ENCODE peak calls at places on chromosomes 13 and 19, in four cellular contexts. J, Q, B and W are unnamed samples.

GRCh38 chr19:14139944-14140343 is 3.6 kb upstream of the ASF1B start:
- DNase-seq in B (no peak), Q (peak), J (no peak), W (no peak)

GRCh38 chr13:114143806-114144605 is 11.6 kb upstream of the RASA3 start:
- DNase-seq in J (peak), B (peak), Q (peak), W (peak)

GRCh38 chr19:48321372-48321621 is 4.1 kb upstream of the EMP3 start:
- DNase-seq in J (no peak), B (no peak), Q (peak), W (peak)

GRCh38 chr19:38228491-38229439 is 4.7 kb upstream of the DPF1 start:
- DNase-seq in J (no peak), Q (peak), B (peak), W (no peak)

GRCh38 chr19:53662209-53662608 is 30.4 kb downstream of the DPRX start:
- DNase-seq in Q (no peak), J (no peak), B (no peak), W (no peak)

GRCh38 chr13:41459754-41460111 is 2.4 kb downstream of the RGCC start:
- DNase-seq in Q (no peak), J (no peak), B (no peak), W (no peak)

GRCh38 chr13:74129500-74130144 is 4.6 kb downstream of the KLF12 start:
- DNase-seq in B (no peak), Q (peak), J (no peak), W (no peak)

GRCh38 chr19:40369797-40370196 is 20.2 kb downstream of the HIPK4 start:
- DNase-seq in J (no peak), B (no peak), Q (no peak), W (no peak)

GRCh38 chr19:29532956-29533355 is 7.2 kb downstream of the VSTM2B start:
- DNase-seq in Q (no peak), J (no peak), B (no peak), W (no peak)

GRCh38 chr13:24671367-24672117 is 8.7 kb upstream of the ATP12A start:
- DNase-seq in Q (peak), B (no peak), J (peak), W (peak)

GRCh38 chr19:5627395-5627904 is 4.6 kb downstream of the SAFB start:
- DNase-seq in B (no peak), J (no peak), Q (peak), W (no peak)

GRCh38 chr19:10797541-10798256 is 38.3 kb downstream of the TMED1 start:
- DNase-seq in Q (no peak), J (no peak), B (no peak), W (no peak)

GRCh38 chr19:10802479-10802878 is 33.5 kb downstream of the TMED1 start:
- DNase-seq in J (no peak), Q (no peak), B (no peak), W (no peak)

GRCh38 chr19:10796653-10797052 is 39.4 kb downstream of the TMED1 start:
- DNase-seq in Q (no peak), B (no peak), J (no peak), W (no peak)

GRCh38 chr19:10800488-10800887 is 35.5 kb downstream of the TMED1 start:
- DNase-seq in B (no peak), Q (no peak), J (no peak), W (no peak)

GRCh38 chr19:10797078-10797477 is 38.9 kb downstream of the TMED1 start:
- DNase-seq in Q (no peak), B (no peak), J (no peak), W (no peak)
- TF ChIP-seq PHF8 in Q (no peak), B (no peak), J (no peak), W (no peak)

DNA sequence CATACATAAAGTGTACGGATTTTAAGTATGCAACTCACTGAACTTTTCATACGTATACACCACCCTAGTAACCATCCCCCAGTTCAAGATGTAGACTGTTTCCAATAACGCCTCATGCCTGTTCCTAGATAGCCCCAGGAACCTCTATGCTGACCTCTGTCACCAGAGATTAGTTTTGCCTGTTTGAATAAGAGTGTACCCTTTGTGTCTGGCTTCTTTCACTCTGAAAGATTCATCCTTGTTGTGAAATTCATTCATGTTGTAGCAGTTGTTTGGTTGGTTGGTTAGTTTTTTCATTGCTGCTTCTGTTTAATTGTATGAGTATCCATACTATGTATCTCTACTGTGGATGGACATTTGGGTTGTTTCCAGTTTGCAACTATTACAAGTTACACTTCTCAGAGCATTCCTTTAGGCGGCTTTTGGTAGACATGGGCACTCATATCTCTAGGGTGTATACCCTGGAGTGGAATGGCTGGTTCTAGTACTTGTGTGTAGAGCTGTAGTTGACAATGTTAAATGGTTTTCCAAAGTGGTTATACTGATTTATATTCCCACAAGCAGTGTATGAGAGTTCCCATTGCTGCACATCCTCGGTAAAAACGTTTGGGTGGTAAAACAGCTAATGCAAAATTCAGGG is 1.6 kb downstream of the RNASEH2B start:
- DNase-seq in Q (peak), J (peak), B (no peak), W (no peak)
- TF ChIP-seq PHF8 in Q (no peak), J (no peak), B (no peak), W (no peak)

GRCh38 chr19:33562636-33563035 is 41.0 kb upstream of the PEPD start:
- DNase-seq in Q (no peak), B (no peak), J (no peak), W (no peak)
- TF ChIP-seq PHF8 in Q (no peak), B (no peak), J (no peak), W (no peak)

GRCh38 chr19:43605875-43606568 is 5.9 kb upstream of the SRRM5 start:
- DNase-seq in J (no peak), B (no peak), Q (peak), W (no peak)

GRCh38 chr19:43606569-43607229 is 5.2 kb upstream of the SRRM5 start:
- DNase-seq in B (no peak), J (no peak), Q (no peak), W (no peak)

GRCh38 chr19:43610493-43610892 is 1.4 kb upstream of the SRRM5 start:
- DNase-seq in Q (no peak), J (no peak), B (no peak), W (peak)

GRCh38 chr19:43609872-43610271 is 2.0 kb upstream of the SRRM5 start:
- DNase-seq in J (no peak), B (no peak), Q (peak), W (no peak)

DNA sequence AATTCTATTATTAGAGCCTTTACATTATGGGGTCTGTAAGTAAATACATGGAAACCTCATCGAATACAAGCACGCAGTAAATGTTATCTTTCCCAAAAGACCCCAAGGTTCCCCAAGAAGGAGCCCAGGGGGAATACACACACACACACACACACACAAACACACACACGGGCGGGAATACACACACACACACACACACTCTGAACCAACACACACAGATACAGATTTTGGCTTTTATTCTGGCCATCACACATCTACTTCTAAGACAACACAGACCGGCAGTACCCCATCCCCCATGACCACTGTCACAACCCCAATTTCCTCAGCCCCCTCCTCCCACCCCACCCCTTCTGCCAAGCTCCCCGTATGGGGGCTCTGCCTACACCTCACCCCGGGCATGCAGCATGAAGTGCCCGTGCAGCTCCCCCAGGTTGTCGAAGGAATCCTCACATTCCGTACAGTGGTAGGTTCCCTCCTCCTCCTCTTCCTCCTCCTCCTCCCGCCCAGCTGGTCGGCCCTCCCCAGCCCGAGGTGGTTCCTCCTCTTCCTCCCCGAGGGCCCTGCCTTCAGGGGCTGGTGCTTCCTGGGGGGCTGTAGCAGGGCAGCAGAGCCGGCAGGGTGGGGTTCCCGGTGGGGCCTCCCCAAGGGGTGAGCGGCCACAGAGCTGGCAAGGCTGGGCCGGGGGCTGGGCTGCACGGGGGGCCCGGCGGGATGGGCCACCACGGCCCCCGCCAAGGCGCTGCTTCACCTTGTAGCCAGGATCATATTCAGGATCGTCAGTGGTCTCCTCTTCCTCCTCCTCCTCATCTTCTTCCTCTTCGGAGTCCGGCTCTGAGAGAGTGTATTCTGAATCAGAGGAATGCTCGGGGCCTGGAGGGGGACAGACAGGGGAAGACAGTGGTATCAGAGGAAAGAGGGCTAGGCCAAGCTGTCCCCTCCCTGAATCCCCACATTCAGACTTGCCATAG is 4.4 kb upstream of the SRRM5 start:
- DNase-seq in Q (no peak), B (no peak), J (no peak), W (no peak)
- TF ChIP-seq PHF8 in Q (no peak), B (no peak), J (no peak), W (no peak)

GRCh38 chr19:2027361-2027760 is 11.8 kb upstream of the BTBD2 start:
- DNase-seq in Q (no peak), B (no peak), J (no peak), W (no peak)

GRCh38 chr19:2026770-2027169 is 11.3 kb upstream of the BTBD2 start:
- DNase-seq in J (no peak), B (no peak), Q (no peak), W (no peak)

GRCh38 chr19:2021453-2022140 is 6.1 kb upstream of the BTBD2 start:
- DNase-seq in B (no peak), J (no peak), Q (no peak), W (no peak)

GRCh38 chr19:2022289-2022688 is 6.8 kb upstream of the BTBD2 start:
- DNase-seq in J (no peak), Q (no peak), B (no peak), W (no peak)
- TF ChIP-seq PHF8 in J (no peak), Q (no peak), B (no peak), W (no peak)

DNA sequence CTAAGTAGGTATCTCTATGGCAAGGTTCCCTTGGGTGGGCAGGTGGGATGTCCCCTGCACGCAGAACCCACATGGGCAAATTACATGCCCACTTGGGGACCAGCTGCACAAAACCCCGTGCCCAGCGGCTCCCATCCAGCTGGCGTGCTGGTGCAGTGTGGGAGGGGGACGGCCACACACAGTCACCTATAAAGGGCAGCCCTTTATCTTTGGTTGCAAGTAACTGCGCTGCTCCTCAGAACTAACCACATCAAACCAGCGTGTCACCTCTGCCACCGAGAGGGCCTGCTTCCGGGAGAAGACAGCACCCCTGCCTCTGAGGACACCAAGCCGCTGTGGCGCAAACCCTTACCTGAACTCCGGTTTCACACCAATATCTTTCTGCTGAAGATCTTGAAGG is 32.2 kb downstream of the ANKRD27 start:
- DNase-seq in J (no peak), B (no peak), Q (no peak), W (no peak)
- TF ChIP-seq PHF8 in J (no peak), B (no peak), Q (no peak), W (no peak)

GRCh38 chr13:104841110-104841509 is 1694.4 kb downstream of the EFNB2 start:
- DNase-seq in J (no peak), B (no peak), Q (no peak), W (no peak)
- TF ChIP-seq PHF8 in J (no peak), B (no peak), Q (no peak), W (no peak)

DNA sequence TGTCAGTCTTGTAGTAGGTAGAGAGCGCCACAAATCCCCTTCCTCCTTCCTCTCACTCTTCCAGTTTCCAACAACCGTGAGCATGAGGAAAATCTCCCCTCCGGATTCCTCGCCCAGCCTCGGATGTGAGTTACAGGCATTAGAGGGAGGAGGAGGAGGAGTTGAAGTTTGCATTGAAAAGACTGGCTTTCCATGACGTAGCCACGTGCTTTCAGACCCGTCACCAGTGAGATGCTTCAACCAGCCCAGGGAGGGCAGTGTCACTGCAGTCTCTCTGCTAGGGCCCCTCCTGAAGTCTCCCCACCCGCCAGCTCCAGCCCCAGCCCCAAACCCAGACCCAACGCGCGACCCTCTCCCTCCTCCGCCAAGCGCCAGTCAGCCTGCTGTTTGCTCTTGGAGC is 444 bp upstream of the FGF14 start:
- DNase-seq in J (no peak), B (peak), Q (no peak), W (no peak)
- TF ChIP-seq PHF8 in J (no peak), B (no peak), Q (no peak), W (no peak)

GRCh38 chr13:45231722-45232121 is 30.9 kb upstream of the KCTD4 start:
- DNase-seq in J (no peak), B (no peak), Q (no peak), W (no peak)
- TF ChIP-seq PHF8 in J (no peak), B (no peak), Q (no peak), W (no peak)